ENCODE peak calls at places on chromosomes 5 and 9, in nine cellular contexts. B is neural crest cell, G is B cell, K is HL-60, I is brain microvascular endothelial cell, D is SK-N-SH, Y is fibroblast of lung, Q is mammary epithelial cell, V is hepatocyte. R is an unnamed sample.
A peak's percentile ranks its signal among the peaks of the same experiment; 100 is the strongest.

GRCh38 chr9:82882133-82882532 is 180.8 kb downstream of the RASEF start:
- DNase-seq in B (no peak), G (no peak), K (no peak), I (peak; percentile 28), D (no peak), Y (peak; percentile 73), Q (peak; percentile 56), V (no peak), R (no peak)

GRCh38 chr9:3879731-3880493 is 354.1 kb upstream of the RFX3 start:
- DNase-seq in B (no peak), G (no peak), K (no peak), I (no peak), D (peak; percentile 33), Y (no peak), Q (peak; percentile 43), V (no peak), R (no peak)

GRCh38 chr9:21770877-21771560 is 31.4 kb upstream of the MTAP start:
- DNase-seq in B (no peak), G (no peak), K (no peak), I (peak; percentile 80), D (no peak), Y (peak; percentile 94), Q (peak; percentile 83), V (peak; percentile 15), R (no peak)

GRCh38 chr5:78747703-78748359 is 99.3 kb upstream of the LHFPL2 start:
- DNase-seq in B (no peak), G (no peak), K (no peak), I (peak; percentile 63), D (no peak), Y (peak; percentile 93), Q (no peak), V (no peak), R (no peak)

GRCh38 chr5:39231705-39232525 is 12.6 kb upstream of the FYB1 start:
- DNase-seq in B (no peak), G (no peak), K (no peak), I (peak; percentile 27), D (no peak), Y (peak; percentile 35), Q (peak; percentile 94), V (no peak), R (no peak)

GRCh38 chr5:140348104-140348503 is 1.7 kb upstream of the HBEGF start:
- DNase-seq in B (no peak), G (no peak), K (peak; percentile 9), I (no peak), D (no peak), Y (no peak), Q (peak; percentile 99), V (no peak), R (no peak)

GRCh38 chr9:9791621-9792020 is 821.2 kb downstream of the PTPRD start:
- DNase-seq in B (no peak), G (no peak), K (no peak), I (no peak), D (no peak), Y (peak; percentile 11), Q (no peak), V (peak; percentile 18), R (no peak)

GRCh38 chr9:95381243-95381642 is 63.7 kb upstream of the FANCC start:
- DNase-seq in B (no peak), G (no peak), K (no peak), I (peak; percentile 74), D (no peak), Y (peak; percentile 84), Q (peak; percentile 50), V (no peak), R (no peak)

GRCh38 chr9:114314256-114314867 is 8.5 kb upstream of the ORM1 start:
- DNase-seq in B (no peak), G (no peak), K (no peak), I (no peak), D (no peak), Y (no peak), Q (peak; percentile 23), V (no peak), R (no peak)

GRCh38 chr5:59813761-59814562 is 79.6 kb downstream of the PDE4D start:
- DNase-seq in B (peak; percentile 55), G (peak; percentile 66), K (peak; percentile 45), I (peak; percentile 84), D (peak; percentile 51), Y (peak; percentile 69), Q (peak; percentile 56), V (peak; percentile 78), R (no peak)

GRCh38 chr5:1836176-1836890 is 35.1 kb downstream of the NDUFS6 start:
- DNase-seq in B (no peak), G (no peak), K (no peak), I (no peak), D (no peak), Y (no peak), Q (no peak), V (no peak), R (no peak)

GRCh38 chr5:166401391-166401790 is 1890.1 kb upstream of the WWC1 start:
- DNase-seq in B (no peak), G (no peak), K (no peak), I (no peak), D (peak; percentile 35), Y (no peak), Q (no peak), V (no peak), R (no peak)

GRCh38 chr5:1750469-1750868 is 49.2 kb downstream of the MRPL36 start:
- DNase-seq in B (no peak), G (no peak), K (no peak), I (no peak), D (no peak), Y (no peak), Q (no peak), V (no peak), R (no peak)

GRCh38 chr5:132491368-132492364 is 1.1 kb upstream of the IRF1 start:
- DNase-seq in B (no peak), G (peak; percentile 78), K (no peak), I (no peak), D (no peak), Y (no peak), Q (no peak), V (peak; percentile 7), R (peak; percentile 22)

GRCh38 chr5:141703133-141703561 is 21.1 kb upstream of the ARAP3 start:
- DNase-seq in B (no peak), G (no peak), K (no peak), I (no peak), D (no peak), Y (no peak), Q (no peak), V (no peak), R (no peak)

GRCh38 chr5:179818746-179819295 is 1.9 kb upstream of the SQSTM1 start:
- DNase-seq in B (peak; percentile 48), G (peak; percentile 96), K (peak; percentile 91), I (peak; percentile 89), D (peak; percentile 88), Y (peak; percentile 90), Q (peak; percentile 93), V (peak; percentile 98), R (peak; percentile 98)

GRCh38 chr5:175697846-175698245 is 40.0 kb downstream of the HRH2 start:
- DNase-seq in B (no peak), G (no peak), K (no peak), I (no peak), D (no peak), Y (no peak), Q (no peak), V (no peak), R (no peak)
- TF ChIP-seq CTCF in B (no peak), G (no peak), K (no peak), I (no peak), D (no peak), Y (no peak), Q (no peak), V (no peak), R (no peak)

DNA sequence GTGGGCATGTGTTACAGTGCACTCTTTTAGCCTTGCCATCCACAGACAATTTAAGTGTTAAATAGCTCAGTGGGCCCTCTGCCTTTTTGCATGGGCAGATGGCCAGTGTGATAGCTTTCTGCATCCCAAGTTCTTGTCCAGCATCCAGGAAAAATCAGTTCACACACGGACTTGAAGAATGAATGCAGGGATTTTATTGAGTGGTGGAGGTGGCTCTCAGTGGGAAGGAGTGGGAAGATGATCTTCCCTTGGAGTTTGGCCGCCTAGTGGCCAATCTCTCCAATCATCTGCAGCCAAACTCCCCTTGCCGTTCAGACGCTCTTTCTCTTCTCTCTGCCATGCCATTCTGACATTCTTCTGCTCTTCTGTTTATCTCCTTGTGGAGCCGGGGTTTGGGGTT is 322.4 kb upstream of the GRAMD2B start:
- DNase-seq in B (no peak), G (no peak), K (no peak), I (no peak), D (no peak), Y (peak; percentile 11), Q (no peak), V (no peak), R (no peak)
- TF ChIP-seq CTCF in B (peak; percentile 50), G (no peak), K (no peak), I (peak; percentile 57), D (peak; percentile 44), Y (peak; percentile 22), Q (peak; percentile 51), V (peak; percentile 18), R (no peak)

DNA sequence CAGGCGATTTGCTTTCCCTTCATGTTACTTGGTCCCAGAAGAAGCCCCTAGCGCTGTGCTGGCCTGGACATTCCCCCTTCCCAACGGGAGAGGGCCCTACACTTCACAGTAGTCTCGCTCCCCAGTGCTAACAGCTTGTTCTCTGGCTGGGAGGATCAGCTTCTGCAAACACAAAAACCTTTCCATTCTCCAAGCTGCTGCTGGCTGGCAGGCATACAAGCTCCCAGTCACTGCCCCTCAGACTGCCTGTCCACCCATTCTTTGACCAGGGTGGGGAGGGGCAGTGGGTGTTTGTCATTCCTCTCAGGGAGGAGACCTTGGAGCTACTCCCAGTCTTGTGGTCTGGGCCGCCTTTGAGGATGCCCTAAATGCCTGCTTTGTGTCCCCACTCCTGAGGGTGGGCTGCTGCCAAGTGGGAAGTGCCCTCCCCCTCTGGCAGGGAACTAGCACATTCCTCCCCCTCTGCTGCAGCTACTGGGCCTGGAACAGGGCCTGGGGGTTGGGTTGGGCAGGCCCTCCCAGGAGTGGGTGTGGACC is 20.8 kb downstream of the ENHO start:
- DNase-seq in B (no peak), G (no peak), K (no peak), I (no peak), D (no peak), Y (peak; percentile 89), Q (no peak), V (peak; percentile 49), R (no peak)
- TF ChIP-seq CTCF in B (no peak), G (no peak), K (no peak), I (peak; percentile 51), D (no peak), Y (no peak), Q (peak; percentile 22), V (peak; percentile 32), R (no peak)

DNA sequence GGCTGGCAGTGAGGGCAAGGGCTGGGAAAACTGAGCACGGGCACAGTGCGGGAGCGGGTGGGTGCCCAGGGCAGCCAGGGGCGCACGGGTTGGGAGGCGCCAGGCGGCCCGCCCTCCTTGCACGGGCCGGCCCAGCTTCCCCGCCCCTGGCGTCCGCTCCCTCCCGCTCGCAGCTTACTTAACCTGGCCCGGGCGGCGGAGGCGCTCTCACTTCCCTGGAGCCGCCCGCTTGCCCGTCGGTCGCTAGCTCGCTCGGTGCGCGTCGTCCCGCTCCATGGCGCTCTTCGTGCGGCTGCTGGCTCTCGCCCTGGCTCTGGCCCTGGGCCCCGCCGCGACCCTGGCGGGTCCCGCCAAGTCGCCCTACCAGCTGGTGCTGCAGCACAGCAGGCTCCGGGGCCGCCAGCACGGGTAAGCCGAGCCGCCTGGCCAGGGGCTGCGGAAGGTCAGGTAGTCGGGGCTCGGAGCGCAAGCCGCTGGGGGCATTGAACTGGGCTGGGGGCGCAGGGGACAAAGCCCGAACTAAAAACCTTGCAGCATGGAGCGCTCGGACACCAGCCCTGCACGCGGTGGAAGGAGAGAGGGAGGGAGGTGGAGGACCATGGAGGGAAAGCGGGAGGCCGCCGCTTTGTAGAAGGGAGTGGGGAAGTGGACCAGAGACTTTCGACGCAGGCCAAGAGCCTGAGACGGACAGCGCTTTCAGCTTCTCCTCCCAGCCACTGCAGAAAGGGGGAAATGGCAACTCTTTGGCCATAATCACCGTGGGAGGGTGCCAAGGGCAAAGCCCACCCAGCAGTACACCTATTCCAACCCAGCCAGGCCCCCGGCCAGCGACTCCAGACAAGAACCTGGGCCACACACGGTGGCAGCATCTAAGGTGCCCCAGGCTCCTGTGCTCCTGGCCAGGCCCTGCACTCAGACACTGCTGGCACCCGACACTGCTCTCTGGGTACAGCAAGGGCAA is at the start of gene TGFBI:
- DNase-seq in B (peak; percentile 28), G (peak; percentile 17), K (no peak), I (no peak), D (peak; percentile 54), Y (peak; percentile 70), Q (peak; percentile 68), V (peak; percentile 87), R (peak; percentile 20)
- TF ChIP-seq CTCF in B (no peak), G (no peak), K (no peak), I (peak; percentile 16), D (no peak), Y (peak; percentile 17), Q (peak; percentile 31), V (peak; percentile 19), R (no peak)